ENCODE peak calls at places on chromosome 4, in five cellular contexts. M is fibroblast of mammary gland, F is NB4, T is HCT116, C is choroid plexus epithelial cell. D is an unnamed sample.

GRCh38 chr4:39975488-39976089 is 2.1 kb downstream of the PDS5A start:
- DNase-seq in F (peak), M (peak), T (no peak), C (peak), D (no peak)

GRCh38 chr4:147639388-147639787 is 22.2 kb downstream of the TMEM184C start:
- DNase-seq in C (no peak), F (no peak), M (peak), T (no peak), D (no peak)

GRCh38 chr4:169024762-169025161 is 14.7 kb upstream of the CBR4 start:
- DNase-seq in M (peak), T (peak), F (peak), C (peak), D (peak)

GRCh38 chr4:140059159-140059558 is 94.8 kb downstream of the MAML3 start:
- DNase-seq in C (peak), F (no peak), T (no peak), M (no peak), D (no peak)

GRCh38 chr4:155818639-155819038 is 47.4 kb downstream of the ASIC5 start:
- DNase-seq in C (peak), F (no peak), T (no peak), M (no peak), D (no peak)

GRCh38 chr4:77240469-77241066 is 83.6 kb downstream of the CCNG2 start:
- DNase-seq in F (peak), T (peak), M (peak), C (peak), D (peak)

GRCh38 chr4:8834681-8835220 is 36.9 kb downstream of the HMX1 start:
- DNase-seq in F (no peak), C (no peak), M (no peak), T (no peak), D (no peak)

GRCh38 chr4:26173619-26174018 is 147.2 kb upstream of the RBPJ start:
- DNase-seq in C (peak), M (no peak), T (no peak), F (no peak), D (no peak)

GRCh38 chr4:78863991-78864390 is 75.2 kb downstream of the PAQR3 start:
- DNase-seq in M (no peak), F (no peak), T (no peak), C (no peak), D (no peak)

GRCh38 chr4:159764343-159764952 is 661.6 kb downstream of the RAPGEF2 start:
- DNase-seq in C (peak), T (peak), F (peak), M (peak), D (peak)

GRCh38 chr4:153750197-153750817 is 9.5 kb downstream of the RNF175 start:
- DNase-seq in F (peak), M (peak), C (peak), T (peak), D (peak)

GRCh38 chr4:54498661-54499111 is 159.1 kb upstream of the KIT start:
- DNase-seq in F (peak), C (peak), T (no peak), M (peak), D (no peak)

GRCh38 chr4:147409350-147409749 is 71.5 kb upstream of the EDNRA start:
- DNase-seq in M (peak), T (no peak), C (peak), F (no peak), D (no peak)

GRCh38 chr4:100366213-100366612 is 151.6 kb downstream of the EMCN start:
- DNase-seq in C (peak), M (no peak), F (no peak), T (no peak), D (peak)

GRCh38 chr4:14023036-14023435 is 395.5 kb upstream of the BOD1L1 start:
- DNase-seq in C (no peak), T (no peak), F (no peak), M (peak), D (no peak)

GRCh38 chr4:137707626-137708025 is 175.3 kb upstream of the PCDH18 start:
- DNase-seq in M (peak), T (no peak), C (peak), F (no peak), D (no peak)

GRCh38 chr4:174120446-174121142 is 162.9 kb downstream of the FBXO8 start:
- DNase-seq in M (peak), C (peak), F (peak), T (peak), D (peak)

GRCh38 chr4:186563761-186564160 is 8.4 kb upstream of the MTNR1A start:
- DNase-seq in C (no peak), M (no peak), T (no peak), F (no peak), D (no peak)

GRCh38 chr4:4845027-4845426 is 14.4 kb upstream of the MSX1 start:
- DNase-seq in C (no peak), F (no peak), M (no peak), T (no peak), D (no peak)

GRCh38 chr4:101217353-101218031 is 129.8 kb downstream of the PPP3CA start:
- DNase-seq in C (peak), F (no peak), M (peak), T (no peak), D (no peak)

GRCh38 chr4:94274912-94275311 is 67.2 kb downstream of the SMARCAD1 start:
- DNase-seq in T (no peak), F (no peak), C (no peak), M (peak), D (no peak)

GRCh38 chr4:83561381-83561780 is 25.5 kb downstream of the GPAT3 start:
- DNase-seq in T (peak), C (peak), F (peak), M (peak), D (no peak)

GRCh38 chr4:184932343-184932742 is 85.9 kb upstream of the HELT start:
- DNase-seq in T (no peak), C (no peak), M (no peak), F (no peak), D (no peak)

GRCh38 chr4:30744957-30745640 is 24.9 kb downstream of the PCDH7 start:
- DNase-seq in C (peak), M (peak), T (no peak), F (no peak), D (no peak)

GRCh38 chr4:10259976-10260375 is 143.4 kb upstream of the WDR1 start:
- DNase-seq in T (no peak), C (no peak), M (no peak), F (no peak), D (no peak)

GRCh38 chr4:184553891-184554290 is 79.5 kb upstream of the IRF2 start:
- DNase-seq in T (no peak), C (no peak), M (no peak), F (no peak), D (no peak)

GRCh38 chr4:122831515-122832196 is 5.0 kb downstream of the FGF2 start:
- DNase-seq in T (no peak), M (peak), C (peak), F (no peak), D (no peak)

GRCh38 chr4:40180356-40180755 is 16.5 kb upstream of the RHOH start:
- DNase-seq in F (peak), M (peak), C (peak), T (peak), D (no peak)

GRCh38 chr4:16253127-16253960 is 27.1 kb upstream of the TAPT1 start:
- DNase-seq in F (no peak), T (no peak), C (peak), M (peak), D (no peak)

GRCh38 chr4:57460967-57461366 is 350.8 kb upstream of the IGFBP7 start:
- DNase-seq in M (no peak), F (no peak), T (no peak), C (no peak), D (no peak)

GRCh38 chr4:184620208-184620867 is 28.9 kb downstream of the CASP3 start:
- DNase-seq in C (no peak), F (no peak), T (no peak), M (no peak), D (no peak)

GRCh38 chr4:74670583-74670982 is 123.7 kb downstream of the BTC start:
- DNase-seq in M (no peak), T (no peak), C (peak), F (no peak), D (no peak)

GRCh38 chr4:47490550-47490949 is 5.5 kb downstream of the ATP10D start:
- DNase-seq in C (peak), T (peak), F (peak), M (peak), D (peak)

GRCh38 chr4:183171484-183172267 is 72.6 kb downstream of the WWC2 start:
- DNase-seq in F (no peak), M (peak), T (no peak), C (no peak), D (no peak)

GRCh38 chr4:61027939-61028338 is 172.2 kb upstream of the ADGRL3 start:
- DNase-seq in T (no peak), F (no peak), M (no peak), C (no peak), D (no peak)

GRCh38 chr4:133151301-133151680 is 2.2 kb downstream of the PCDH10 start:
- DNase-seq in T (no peak), C (peak), M (no peak), F (no peak), D (no peak)

GRCh38 chr4:133152330-133152791 is 3.3 kb downstream of the PCDH10 start:
- DNase-seq in C (peak), T (no peak), M (no peak), F (no peak), D (no peak)

GRCh38 chr4:133152801-133153526 is 3.9 kb downstream of the PCDH10 start:
- DNase-seq in C (peak), M (no peak), F (no peak), T (no peak), D (no peak)

GRCh38 chr4:133150643-133151300 is 1.7 kb downstream of the PCDH10 start:
- DNase-seq in F (no peak), T (no peak), M (no peak), C (peak), D (no peak)

GRCh38 chr4:133151681-133152329 is 2.7 kb downstream of the PCDH10 start:
- DNase-seq in M (no peak), F (no peak), T (no peak), C (peak), D (no peak)
- TF ChIP-seq CTCF in M (no peak), F (no peak), T (no peak), C (peak), D (no peak)

GRCh38 chr4:11623726-11624037 is 195.0 kb upstream of the HS3ST1 start:
- DNase-seq in M (no peak), T (no peak), F (peak), C (peak), D (peak)
- TF ChIP-seq CTCF in M (peak), T (no peak), F (peak), C (peak), D (peak)

DNA sequence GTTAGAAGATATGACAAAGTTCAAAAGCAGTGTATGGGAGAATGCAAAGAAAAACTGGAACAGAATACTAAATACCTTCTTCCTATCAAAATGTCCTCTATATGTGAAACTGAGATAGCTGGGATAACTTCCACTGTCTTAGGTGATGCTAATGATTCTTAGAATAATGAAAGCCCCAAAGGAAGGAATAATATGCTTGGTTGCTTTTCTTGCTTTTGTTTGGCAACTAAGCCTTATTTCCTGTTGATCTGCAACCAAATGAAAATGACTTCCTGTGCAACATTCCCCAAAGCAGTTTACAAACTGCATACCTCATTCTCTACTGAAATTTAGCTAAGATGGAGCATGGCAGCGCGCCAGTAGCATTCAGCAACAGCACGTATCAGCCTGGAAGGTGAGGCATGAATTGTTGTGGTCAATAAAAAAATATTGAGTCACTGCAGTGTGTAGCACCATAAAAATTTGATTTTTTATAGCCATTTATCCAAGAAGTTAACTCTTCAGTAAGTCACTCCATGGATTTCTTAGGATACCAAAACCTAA is 18.7 kb downstream of the NDNF start:
- DNase-seq in C (peak), T (no peak), F (no peak), M (peak), D (no peak)
- TF ChIP-seq CTCF in C (no peak), T (no peak), F (no peak), M (no peak), D (no peak)

GRCh38 chr4:151489462-151490203 is 80.7 kb downstream of the FHIP1A start:
- DNase-seq in T (no peak), F (no peak), M (no peak), C (no peak), D (no peak)
- TF ChIP-seq CTCF in T (no peak), F (no peak), M (no peak), C (no peak), D (no peak)

GRCh38 chr4:102827674-102828496 is 534 bp upstream of the UBE2D3 start:
- DNase-seq in T (peak), F (peak), C (peak), M (peak), D (peak)
- TF ChIP-seq CTCF in T (no peak), F (no peak), C (peak), M (peak), D (no peak)

DNA sequence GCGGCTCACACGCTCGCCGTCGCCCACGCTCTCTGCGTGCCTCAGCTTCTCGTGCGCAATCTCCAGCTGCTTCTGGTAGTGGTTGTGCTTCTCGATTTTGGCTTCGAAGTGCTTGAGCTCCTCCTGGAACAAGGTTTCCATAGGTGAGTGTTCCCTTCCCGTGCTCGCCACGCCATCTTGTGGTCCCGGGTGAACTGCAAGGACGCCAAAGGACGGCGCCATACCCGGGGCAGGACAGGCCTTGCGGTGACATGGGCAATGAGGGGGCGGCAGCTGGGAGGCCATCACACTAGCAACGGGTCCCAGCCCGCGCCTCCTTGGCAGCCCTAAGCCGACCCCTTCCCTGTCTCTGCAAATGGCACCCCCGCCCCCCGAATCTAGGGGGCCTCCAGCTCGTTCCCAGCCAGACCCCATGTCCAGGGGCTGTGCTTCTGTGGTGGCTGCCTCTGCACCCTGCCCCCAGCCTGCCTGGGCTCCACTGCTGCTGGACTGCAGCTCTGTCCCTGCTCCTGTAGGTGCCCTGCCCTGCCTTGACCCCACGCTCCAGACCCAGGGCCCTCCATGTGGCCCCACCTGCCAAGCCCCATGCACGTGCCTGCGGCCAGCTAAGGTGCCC is 17.3 kb downstream of the LRPAP1 start:
- DNase-seq in F (no peak), M (no peak), T (no peak), C (no peak), D (no peak)
- TF ChIP-seq CTCF in F (peak), M (no peak), T (peak), C (peak), D (no peak)